ENCODE peak calls at places on chromosome X, in six cellular contexts. One of them, this sample, is unnamed.

GRCh38 chrX:48697182-48697727 is 721 bp downstream of the SUV39H1 start:
- DNase-seq in T-helper 1 cell: no peak
- DNase-seq in iPS-NIHi11: no peak
- DNase-seq in head of caudate nucleus: no peak
- DNase-seq in naive thymus-derived CD4-positive, alpha-beta T cell: no peak
- DNase-seq in NCI-H748 treated with DMSO at 0.1 percent for 48 hours: no peak
- DNase-seq in this sample: no peak

GRCh38 chrX:12955882-12956703 is 18.8 kb upstream of the TMSB4X start:
- DNase-seq in T-helper 1 cell: no peak
- DNase-seq in NCI-H748 treated with DMSO at 0.1 percent for 48 hours: no peak
- DNase-seq in naive thymus-derived CD4-positive, alpha-beta T cell: peak
- DNase-seq in head of caudate nucleus: no peak
- DNase-seq in iPS-NIHi11: no peak
- DNase-seq in this sample: peak

GRCh38 chrX:127877358-127877757 is 174.8 kb downstream of the ACTRT1 start:
- DNase-seq in iPS-NIHi11: no peak
- DNase-seq in head of caudate nucleus: no peak
- DNase-seq in naive thymus-derived CD4-positive, alpha-beta T cell: no peak
- DNase-seq in T-helper 1 cell: no peak
- DNase-seq in NCI-H748 treated with DMSO at 0.1 percent for 48 hours: no peak
- DNase-seq in this sample: no peak

GRCh38 chrX:139200346-139200745 is 330.2 kb upstream of the F9 start:
- DNase-seq in T-helper 1 cell: no peak
- DNase-seq in head of caudate nucleus: no peak
- DNase-seq in naive thymus-derived CD4-positive, alpha-beta T cell: no peak
- DNase-seq in iPS-NIHi11: no peak
- DNase-seq in NCI-H748 treated with DMSO at 0.1 percent for 48 hours: no peak
- DNase-seq in this sample: no peak

GRCh38 chrX:45727761-45728160 is 527.1 kb upstream of the DIPK2B start:
- DNase-seq in T-helper 1 cell: no peak
- DNase-seq in naive thymus-derived CD4-positive, alpha-beta T cell: no peak
- DNase-seq in NCI-H748 treated with DMSO at 0.1 percent for 48 hours: no peak
- DNase-seq in head of caudate nucleus: no peak
- DNase-seq in iPS-NIHi11: no peak
- DNase-seq in this sample: no peak

GRCh38 chrX:153981771-153982533 is 9.4 kb downstream of the TMEM187 start:
- DNase-seq in NCI-H748 treated with DMSO at 0.1 percent for 48 hours: no peak
- DNase-seq in T-helper 1 cell: peak
- DNase-seq in head of caudate nucleus: no peak
- DNase-seq in iPS-NIHi11: no peak
- DNase-seq in naive thymus-derived CD4-positive, alpha-beta T cell: peak
- DNase-seq in this sample: no peak

GRCh38 chrX:101595739-101596419 is 21.9 kb downstream of the ARMCX6 start:
- DNase-seq in NCI-H748 treated with DMSO at 0.1 percent for 48 hours: peak
- DNase-seq in naive thymus-derived CD4-positive, alpha-beta T cell: peak
- DNase-seq in head of caudate nucleus: no peak
- DNase-seq in T-helper 1 cell: peak
- DNase-seq in iPS-NIHi11: peak
- DNase-seq in this sample: no peak

GRCh38 chrX:153968754-153969124 is 2.9 kb downstream of the HCFC1 start:
- DNase-seq in head of caudate nucleus: peak
- DNase-seq in naive thymus-derived CD4-positive, alpha-beta T cell: peak
- DNase-seq in iPS-NIHi11: no peak
- DNase-seq in T-helper 1 cell: no peak
- DNase-seq in NCI-H748 treated with DMSO at 0.1 percent for 48 hours: no peak
- DNase-seq in this sample: no peak

GRCh38 chrX:15564981-15565579 is 35.7 kb downstream of the ACE2 start:
- DNase-seq in T-helper 1 cell: no peak
- DNase-seq in head of caudate nucleus: peak
- DNase-seq in naive thymus-derived CD4-positive, alpha-beta T cell: no peak
- DNase-seq in NCI-H748 treated with DMSO at 0.1 percent for 48 hours: peak
- DNase-seq in iPS-NIHi11: peak
- DNase-seq in this sample: peak

GRCh38 chrX:153723351-153724251 is 586 bp downstream of the BCAP31 start:
- DNase-seq in NCI-H748 treated with DMSO at 0.1 percent for 48 hours: peak
- DNase-seq in head of caudate nucleus: no peak
- DNase-seq in iPS-NIHi11: peak
- DNase-seq in naive thymus-derived CD4-positive, alpha-beta T cell: peak
- DNase-seq in T-helper 1 cell: peak
- DNase-seq in this sample: peak

This sample was measured in posterior cingulate gyrus.